ENCODE peak calls at places on chromosomes 2 and 18, in four cellular contexts. H is PC-3, U is GM23248, I is HCT116. D is an unnamed sample.
A peak's percentile ranks its signal among the peaks of the same experiment; 100 is the strongest.

GRCh38 chr2:12402440-12403139 is 314.1 kb upstream of the TRIB2 start:
- DNase-seq in H (no peak), U (no peak), I (no peak), D (no peak)

GRCh38 chr2:112920923-112921532 is 10.1 kb downstream of the IL37 start:
- DNase-seq in H (peak; percentile 91), U (peak; percentile 62), I (peak; percentile 49), D (no peak)

GRCh38 chr2:191045141-191045540 is 31.2 kb upstream of the STAT1 start:
- DNase-seq in H (peak; percentile 23), U (peak; percentile 53), I (no peak), D (no peak)

GRCh38 chr2:181904022-181904632 is 12.6 kb downstream of the ITPRID2 start:
- DNase-seq in H (peak; percentile 70), U (peak; percentile 44), I (no peak), D (peak; percentile 42)

GRCh38 chr2:16385341-16385740 is 280.3 kb downstream of the CYRIA start:
- DNase-seq in H (no peak), U (no peak), I (no peak), D (no peak)

GRCh38 chr2:71505770-71506140 is 52.4 kb downstream of the DYSF start:
- DNase-seq in H (no peak), U (no peak), I (no peak), D (no peak)

GRCh38 chr2:177731384-177731783 is 338.8 kb downstream of the AGPS start:
- DNase-seq in H (no peak), U (no peak), I (no peak), D (no peak)

GRCh38 chr2:66494708-66495107 is 59.8 kb downstream of the MEIS1 start:
- DNase-seq in H (peak; percentile 88), U (peak; percentile 76), I (no peak), D (no peak)

GRCh38 chr18:49797995-49798394 is 15.3 kb downstream of the ACAA2 start:
- DNase-seq in H (no peak), U (no peak), I (no peak), D (no peak)

GRCh38 chr2:109260886-109261700 is 132.1 kb downstream of the SH3RF3 start:
- DNase-seq in H (peak; percentile 18), U (peak; percentile 49), I (no peak), D (no peak)

GRCh38 chr2:39805936-39806608 is 27.0 kb upstream of the THUMPD2 start:
- DNase-seq in H (no peak), U (peak; percentile 44), I (no peak), D (no peak)

GRCh38 chr2:147061269-147061668 is 783.6 kb upstream of the ACVR2A start:
- DNase-seq in H (no peak), U (no peak), I (no peak), D (no peak)

GRCh38 chr2:44358498-44358897 is 2.8 kb downstream of the PREPL start:
- DNase-seq in H (peak; percentile 95), U (peak; percentile 61), I (no peak), D (no peak)

GRCh38 chr2:192773044-192773443 is 578.3 kb upstream of the TMEFF2 start:
- DNase-seq in H (no peak), U (no peak), I (no peak), D (no peak)

GRCh38 chr18:31041346-31042067 is 1.0 kb downstream of the DSC3 start:
- DNase-seq in H (peak; percentile 47), U (no peak), I (no peak), D (no peak)

GRCh38 chr2:138421971-138422335 is 79.6 kb upstream of the SPOPL start:
- DNase-seq in H (peak; percentile 88), U (peak; percentile 82), I (peak; percentile 55), D (no peak)

GRCh38 chr2:28052691-28053090 is 162.2 kb downstream of the BABAM2 start:
- DNase-seq in H (no peak), U (peak; percentile 59), I (no peak), D (no peak)

GRCh38 chr2:84389794-84390193 is 69.3 kb downstream of the SUCLG1 start:
- DNase-seq in H (no peak), U (no peak), I (no peak), D (no peak)

GRCh38 chr2:69770193-69770702 is 28.3 kb downstream of the ANXA4 start:
- DNase-seq in H (peak; percentile 94), U (peak; percentile 94), I (peak; percentile 87), D (no peak)

GRCh38 chr2:45418532-45418931 is 192.5 kb downstream of the SRBD1 start:
- DNase-seq in H (no peak), U (no peak), I (no peak), D (no peak)

GRCh38 chr2:23420091-23420839 is 35.3 kb downstream of the KLHL29 start:
- DNase-seq in H (no peak), U (no peak), I (no peak), D (no peak)

GRCh38 chr2:124081154-124081771 is 56.2 kb downstream of the CNTNAP5 start:
- DNase-seq in H (peak; percentile 15), U (no peak), I (no peak), D (no peak)

GRCh38 chr2:179751184-179751809 is 110.1 kb downstream of the ZNF385B start:
- DNase-seq in H (peak; percentile 50), U (peak; percentile 57), I (peak; percentile 18), D (peak; percentile 31)

GRCh38 chr2:148300534-148300933 is 279.6 kb downstream of the MBD5 start:
- DNase-seq in H (no peak), U (peak; percentile 15), I (no peak), D (no peak)

GRCh38 chr2:222535477-222535876 is 111.1 kb downstream of the SGPP2 start:
- DNase-seq in H (no peak), U (no peak), I (no peak), D (no peak)

GRCh38 chr2:177535968-177536514 is 143.5 kb downstream of the AGPS start:
- DNase-seq in H (no peak), U (no peak), I (no peak), D (no peak)

GRCh38 chr2:64179582-64180321 is 35.5 kb upstream of the PELI1 start:
- DNase-seq in H (no peak), U (peak; percentile 48), I (no peak), D (no peak)

GRCh38 chr18:3885209-3885792 is 435.3 kb downstream of the TGIF1 start:
- DNase-seq in H (peak; percentile 37), U (no peak), I (peak; percentile 39), D (peak; percentile 71)

GRCh38 chr2:200737585-200737984 is 74.1 kb upstream of the BZW1 start:
- DNase-seq in H (no peak), U (no peak), I (no peak), D (no peak)

GRCh38 chr2:179049203-179049545 is 763 bp downstream of the CCDC141 start:
- DNase-seq in H (no peak), U (no peak), I (no peak), D (peak; percentile 13)

GRCh38 chr2:132664096-132664495 is 5.9 kb downstream of the LYPD1 start:
- DNase-seq in H (no peak), U (no peak), I (no peak), D (no peak)

GRCh38 chr2:97723156-97724072 is 10.0 kb downstream of the ZAP70 start:
- DNase-seq in H (no peak), U (no peak), I (no peak), D (no peak)
- H3K27ac ChIP-seq in H (no peak overlapping the region), U (no peak overlapping the region), I (no peak overlapping the region), D (no peak overlapping the region)

GRCh38 chr2:234453216-234453615 is 43.7 kb downstream of the ARL4C start:
- DNase-seq in H (no peak), U (no peak), I (no peak), D (no peak)

GRCh38 chr2:234454433-234454832 is 42.4 kb downstream of the ARL4C start:
- DNase-seq in H (no peak), U (no peak), I (no peak), D (peak; percentile 61)

GRCh38 chr2:234451242-234451641 is 45.6 kb downstream of the ARL4C start:
- DNase-seq in H (no peak), U (no peak), I (no peak), D (no peak)

GRCh38 chr2:234450431-234451095 is 46.3 kb downstream of the ARL4C start:
- DNase-seq in H (no peak), U (no peak), I (no peak), D (no peak)

DNA sequence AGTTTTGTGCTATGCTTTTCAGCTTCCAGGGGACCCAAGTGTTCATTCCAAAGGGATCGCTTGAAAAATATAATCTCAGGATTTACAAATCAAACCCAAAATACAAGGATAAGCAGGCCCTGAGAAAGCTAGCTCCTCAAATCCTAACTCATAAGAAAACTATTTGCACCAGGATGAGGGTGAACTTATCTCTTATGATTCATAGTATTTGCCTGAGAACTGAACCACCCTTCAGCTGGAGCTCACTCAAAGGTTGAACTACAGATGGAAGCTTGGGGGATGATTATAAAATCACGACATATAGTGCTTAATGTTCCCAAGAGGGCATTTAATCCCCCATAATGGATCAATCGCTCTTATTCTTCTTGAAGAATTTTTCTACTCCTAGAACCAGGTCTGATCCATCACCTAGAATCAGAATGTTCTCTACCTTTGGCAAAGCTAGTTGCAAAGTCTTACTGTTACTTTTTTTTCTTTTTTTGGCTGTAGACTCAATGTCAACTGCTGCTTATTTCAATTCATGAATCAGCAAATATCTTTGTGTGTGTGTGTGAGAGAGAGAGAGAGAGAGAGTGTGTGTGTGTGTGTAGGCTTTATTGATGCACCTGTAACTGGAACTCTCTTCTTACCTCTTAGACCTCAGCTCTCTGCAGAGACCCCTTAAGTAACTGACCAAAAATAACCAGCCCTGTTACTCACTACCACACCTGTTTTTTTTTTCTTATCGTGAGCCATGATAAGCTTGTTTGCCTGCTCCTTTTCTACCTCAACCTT is 44.8 kb downstream of the ARL4C start:
- DNase-seq in H (peak; percentile 68), U (peak; percentile 92), I (no peak), D (peak; percentile 13)
- TF ChIP-seq EZH2phosphoT487 in H (no peak), U (no peak), I (no peak), D (no peak)

GRCh38 chr18:57805117-57805516 is 2.0 kb upstream of the ATP8B1 start:
- DNase-seq in H (no peak), U (no peak), I (no peak), D (no peak)

GRCh38 chr18:57801379-57802165 is 1.5 kb downstream of the ATP8B1 start:
- DNase-seq in H (peak; percentile 22), U (peak; percentile 60), I (no peak), D (no peak)

GRCh38 chr18:57802166-57802868 is 798 bp downstream of the ATP8B1 start:
- DNase-seq in H (no peak), U (no peak), I (no peak), D (no peak)

GRCh38 chr18:57803119-57803969 is at the start of gene ATP8B1:
- DNase-seq in H (peak; percentile 96), U (peak; percentile 81), I (peak; percentile 78), D (no peak)

GRCh38 chr18:57802869-57803118 is 321 bp downstream of the ATP8B1 start:
- DNase-seq in H (no peak), U (no peak), I (no peak), D (no peak)
- H3K27ac ChIP-seq in H (peak overlapping the region; percentile 57), U (no peak overlapping the region), I (peak overlapping the region; percentile 84), D (no peak overlapping the region)

GRCh38 chr2:17878222-17879136 is at the start of gene KCNS3:
- DNase-seq in H (peak; percentile 52), U (peak; percentile 78), I (no peak), D (peak; percentile 19)
- TF ChIP-seq EZH2phosphoT487 in H (peak; percentile 29), U (no peak), I (no peak), D (no peak)